ENCODE peak calls at places on chromosomes 6 and 20, in five cellular contexts. G is SW 1271; O is lung microvascular endothelial cell; H is activated naive CD4-positive, alpha-beta T cell; R is left kidney. B is an unnamed sample.
A peak's percentile ranks its signal among the peaks of the same experiment; 100 is the strongest.

GRCh38 chr20:43940518-43941225 is 26.0 kb downstream of the TOX2 start:
- DNase-seq in G (no peak), O (no peak), H (no peak), R (no peak), B (no peak)

GRCh38 chr6:30942338-30943060 is 1.7 kb downstream of the MUCL3 start:
- DNase-seq in G (peak; percentile 51), O (peak; percentile 20), H (no peak), R (peak; percentile 95), B (no peak)

GRCh38 chr6:34095136-34095505 is 50.8 kb downstream of the GRM4 start:
- DNase-seq in G (no peak), O (no peak), H (no peak), R (no peak), B (no peak)

GRCh38 chr6:39301606-39302005 is 12.6 kb downstream of the KCNK17 start:
- DNase-seq in G (no peak), O (peak; percentile 7), H (no peak), R (peak; percentile 53), B (no peak)

GRCh38 chr20:20364016-20364746 is 3.7 kb upstream of the INSM1 start:
- DNase-seq in G (no peak), O (no peak), H (no peak), R (peak; percentile 36), B (no peak)

GRCh38 chr6:35691027-35691824 is 2.5 kb upstream of the FKBP5 start:
- DNase-seq in G (no peak), O (no peak), H (no peak), R (peak; percentile 11), B (no peak)

GRCh38 chr6:10558575-10558974 is 37.4 kb downstream of the GCNT2 start:
- DNase-seq in G (no peak), O (peak; percentile 96), H (no peak), R (peak; percentile 56), B (no peak)

GRCh38 chr6:113978084-113978675 is 7.2 kb upstream of the HDAC2 start:
- DNase-seq in G (no peak), O (no peak), H (no peak), R (no peak), B (no peak)

GRCh38 chr20:21505810-21506530 is 7.9 kb downstream of the NKX2-2 start:
- DNase-seq in G (no peak), O (peak; percentile 66), H (peak; percentile 46), R (peak; percentile 81), B (peak; percentile 57)

GRCh38 chr20:63082308-63082938 is 75.7 kb upstream of the BHLHE23 start:
- DNase-seq in G (no peak), O (peak; percentile 60), H (no peak), R (peak; percentile 92), B (no peak)

GRCh38 chr6:84103029-84103428 is 69.5 kb downstream of the MRAP2 start:
- DNase-seq in G (no peak), O (no peak), H (no peak), R (no peak), B (no peak)

GRCh38 chr6:125245523-125246264 is 56.1 kb downstream of the HDDC2 start:
- DNase-seq in G (no peak), O (no peak), H (no peak), R (no peak), B (no peak)

GRCh38 chr6:46655803-46656202 is 3.0 kb downstream of the SLC25A27 start:
- DNase-seq in G (no peak), O (no peak), H (no peak), R (peak; percentile 45), B (no peak)

GRCh38 chr6:79494841-79495240 is 42.4 kb downstream of the LCA5 start:
- DNase-seq in G (no peak), O (no peak), H (no peak), R (no peak), B (no peak)

GRCh38 chr6:17836298-17836697 is 129.6 kb upstream of the NUP153 start:
- DNase-seq in G (no peak), O (peak; percentile 15), H (no peak), R (no peak), B (no peak)

GRCh38 chr6:121302882-121303281 is 31.4 kb downstream of the TBC1D32 start:
- DNase-seq in G (no peak), O (no peak), H (no peak), R (no peak), B (no peak)

GRCh38 chr6:142714956-142715355 is 230.0 kb downstream of the HIVEP2 start:
- DNase-seq in G (no peak), O (no peak), H (no peak), R (no peak), B (no peak)

GRCh38 chr6:127404594-127405178 is 54.5 kb downstream of the KIAA0408 start:
- DNase-seq in G (no peak), O (no peak), H (no peak), R (no peak), B (no peak)

GRCh38 chr6:106450645-106451044 is 90.1 kb downstream of the CRYBG1 start:
- DNase-seq in G (no peak), O (no peak), H (no peak), R (peak; percentile 18), B (no peak)

GRCh38 chr6:39320370-39320984 is 2.0 kb downstream of the KCNK16 start:
- DNase-seq in G (no peak), O (no peak), H (no peak), R (no peak), B (no peak)

GRCh38 chr6:137689377-137689776 is 177.7 kb upstream of the TNFAIP3 start:
- DNase-seq in G (no peak), O (peak; percentile 29), H (no peak), R (no peak), B (no peak)

GRCh38 chr20:20666359-20666758 is 46.1 kb downstream of the RALGAPA2 start:
- DNase-seq in G (no peak), O (no peak), H (no peak), R (no peak), B (no peak)

GRCh38 chr6:107843400-107843799 is 19.3 kb upstream of the SCML4 start:
- DNase-seq in G (no peak), O (no peak), H (no peak), R (no peak), B (no peak)